ENCODE peak calls at places on chromosomes 5 and 9, in six cellular contexts. O, J, S, N, U and I are unnamed samples.
A peak's percentile ranks its signal among the peaks of the same experiment; 100 is the strongest.

GRCh38 chr9:127634021-127634420 is 21.9 kb downstream of the STXBP1 start:
- DNase-seq in O (no peak), J (no peak), S (no peak), N (no peak), U (no peak), I (no peak)

GRCh38 chr9:134738869-134739659 is 97.5 kb downstream of the COL5A1 start:
- DNase-seq in O (peak; percentile 58), J (peak; percentile 73), S (peak; percentile 45), N (no peak), U (no peak), I (no peak)

GRCh38 chr9:16825971-16826370 is 44.5 kb downstream of the BNC2 start:
- DNase-seq in O (peak; percentile 20), J (no peak), S (no peak), N (no peak), U (no peak), I (no peak)

GRCh38 chr5:130116972-130117371 is 212.7 kb downstream of the CHSY3 start:
- DNase-seq in O (peak; percentile 20), J (no peak), S (no peak), N (no peak), U (no peak), I (no peak)

GRCh38 chr5:91311168-91311696 is 71.9 kb downstream of the ARRDC3 start:
- DNase-seq in O (no peak), J (no peak), S (no peak), N (no peak), U (no peak), I (no peak)

GRCh38 chr5:13698882-13699281 is 245.6 kb downstream of the DNAH5 start:
- DNase-seq in O (no peak), J (no peak), S (no peak), N (no peak), U (no peak), I (no peak)

GRCh38 chr5:146877178-146877681 is 1.3 kb downstream of the PPP2R2B start:
- DNase-seq in O (no peak), J (no peak), S (no peak), N (no peak), U (peak; percentile 50), I (no peak)

GRCh38 chr5:100841358-100842076 is 61.6 kb downstream of the ST8SIA4 start:
- DNase-seq in O (peak; percentile 89), J (no peak), S (peak; percentile 25), N (no peak), U (no peak), I (no peak)

GRCh38 chr9:134916161-134916665 is 1.5 kb downstream of the FCN1 start:
- DNase-seq in O (no peak), J (no peak), S (no peak), N (no peak), U (no peak), I (no peak)

GRCh38 chr5:135578685-135579341 is at the start of gene CXCL14:
- DNase-seq in O (no peak), J (peak; percentile 71), S (no peak), N (no peak), U (no peak), I (peak; percentile 36)

GRCh38 chr9:68500457-68501158 is 40.1 kb downstream of the TMEM252 start:
- DNase-seq in O (peak; percentile 90), J (no peak), S (peak; percentile 80), N (no peak), U (no peak), I (no peak)

GRCh38 chr9:76298497-76299144 is 95.6 kb downstream of the RFK start:
- DNase-seq in O (no peak), J (no peak), S (peak; percentile 24), N (no peak), U (no peak), I (no peak)

GRCh38 chr9:16029056-16029615 is 476.3 kb downstream of the CCDC171 start:
- DNase-seq in O (peak; percentile 57), J (no peak), S (no peak), N (no peak), U (no peak), I (no peak)

GRCh38 chr5:176739461-176740051 is 70.8 kb upstream of the UNC5A start:
- DNase-seq in O (no peak), J (no peak), S (no peak), N (no peak), U (no peak), I (no peak)

GRCh38 chr5:17354265-17354664 is 136.8 kb downstream of the BASP1 start:
- DNase-seq in O (no peak), J (no peak), S (no peak), N (no peak), U (no peak), I (no peak)

GRCh38 chr9:110897899-110898298 is 140.4 kb downstream of the LPAR1 start:
- DNase-seq in O (no peak), J (no peak), S (no peak), N (no peak), U (no peak), I (no peak)

GRCh38 chr9:127184641-127185040 is 62.2 kb upstream of the ANGPTL2 start:
- DNase-seq in O (no peak), J (peak; percentile 40), S (no peak), N (no peak), U (no peak), I (no peak)

GRCh38 chr5:52786937-52787599 is 648 bp upstream of the ITGA1 start:
- DNase-seq in O (no peak), J (peak; percentile 43), S (peak; percentile 37), N (no peak), U (peak; percentile 46), I (peak; percentile 12)

GRCh38 chr5:94992325-94992724 is 292.6 kb downstream of the MCTP1 start:
- DNase-seq in O (no peak), J (no peak), S (no peak), N (no peak), U (no peak), I (no peak)

GRCh38 chr5:1380910-1381309 is 36.0 kb upstream of the CLPTM1L start:
- DNase-seq in O (no peak), J (no peak), S (no peak), N (no peak), U (no peak), I (no peak)

GRCh38 chr9:114072181-114073140 is 5.6 kb downstream of the AMBP start:
- DNase-seq in O (no peak), J (peak; percentile 83), S (no peak), N (peak; percentile 27), U (no peak), I (no peak)

GRCh38 chr5:117881426-117882230 is 1106.7 kb downstream of the DTWD2 start:
- DNase-seq in O (no peak), J (no peak), S (no peak), N (no peak), U (no peak), I (no peak)

GRCh38 chr9:120845255-120845654 is 2.5 kb upstream of the PSMD5 start:
- DNase-seq in O (no peak), J (no peak), S (no peak), N (no peak), U (no peak), I (no peak)

GRCh38 chr5:19547640-19548039 is 440.4 kb downstream of the CDH18 start:
- DNase-seq in O (peak; percentile 34), J (no peak), S (no peak), N (no peak), U (no peak), I (no peak)

GRCh38 chr5:141604318-141604717 is 14.5 kb downstream of the DIAPH1 start:
- DNase-seq in O (peak; percentile 90), J (peak; percentile 62), S (peak; percentile 92), N (peak; percentile 57), U (no peak), I (peak; percentile 73)
- H3K27ac ChIP-seq in O (peak overlapping the region; percentile 58), J (peak overlapping the region; percentile 64), S (peak overlapping the region; percentile 31), N (peak overlapping the region; percentile 85), U (no peak overlapping the region), I (peak overlapping the region; percentile 81)

GRCh38 chr9:89380437-89381307 is 62.4 kb downstream of the SECISBP2 start:
- DNase-seq in O (no peak), J (no peak), S (no peak), N (no peak), U (no peak), I (no peak)
- H3K27ac ChIP-seq in O (no peak overlapping the region), J (no peak overlapping the region), S (no peak overlapping the region), N (no peak overlapping the region), U (no peak overlapping the region), I (no peak overlapping the region)

DNA sequence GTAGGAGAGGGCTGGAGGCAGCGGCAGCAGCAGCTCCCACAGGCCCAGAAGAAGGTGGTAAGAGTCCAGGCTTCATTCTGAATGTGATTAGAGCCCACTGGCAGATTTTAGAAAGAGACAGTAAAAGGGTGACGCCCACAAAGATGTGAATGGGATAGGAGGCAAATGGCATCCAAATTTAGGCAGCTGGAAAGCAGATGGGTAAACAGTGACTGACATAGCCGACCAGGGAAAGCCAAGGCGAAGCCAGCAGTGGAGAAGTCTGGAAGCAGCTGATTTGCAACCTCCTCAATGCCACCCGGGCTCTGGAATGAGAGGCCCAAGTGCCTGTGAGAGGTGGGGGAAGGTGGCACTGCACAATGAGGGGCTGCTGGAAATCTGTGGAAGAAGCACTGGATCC is 103.3 kb downstream of the C5orf15 start:
- DNase-seq in O (no peak), J (no peak), S (no peak), N (no peak), U (no peak), I (no peak)
- H3K27ac ChIP-seq in O (no peak overlapping the region), J (no peak overlapping the region), S (no peak overlapping the region), N (no peak overlapping the region), U (no peak overlapping the region), I (no peak overlapping the region)

GRCh38 chr5:75513841-75514240 is 2.1 kb downstream of the POLK start:
- DNase-seq in O (no peak), J (no peak), S (no peak), N (no peak), U (no peak), I (no peak)
- H3K27ac ChIP-seq in O (no peak overlapping the region), J (no peak overlapping the region), S (no peak overlapping the region), N (no peak overlapping the region), U (no peak overlapping the region), I (no peak overlapping the region)

GRCh38 chr5:24073097-24073496 is 565.7 kb downstream of the PRDM9 start:
- DNase-seq in O (peak; percentile 93), J (no peak), S (no peak), N (no peak), U (no peak), I (no peak)
- H3K27ac ChIP-seq in O (peak overlapping the region; percentile 86), J (no peak overlapping the region), S (no peak overlapping the region), N (no peak overlapping the region), U (no peak overlapping the region), I (no peak overlapping the region)

DNA sequence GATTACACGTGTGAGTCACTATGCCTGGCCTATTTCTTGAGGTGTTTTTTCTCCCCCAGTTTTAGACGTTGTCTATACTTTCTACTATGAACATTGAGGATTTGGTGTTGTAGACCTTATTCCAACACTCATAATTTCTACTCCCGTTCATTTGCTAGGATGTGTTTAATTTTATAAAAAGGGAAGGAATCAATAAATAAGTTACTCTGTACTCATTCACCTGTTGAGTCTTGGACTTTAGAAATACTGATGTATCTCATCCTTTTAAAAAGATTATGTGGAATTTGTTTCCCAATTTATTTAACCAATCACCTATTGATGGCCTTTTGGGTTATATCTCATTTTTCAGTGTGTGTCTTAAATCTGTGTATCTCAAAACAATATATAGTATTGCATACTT is 3.2 kb downstream of the CDK7 start:
- DNase-seq in O (no peak), J (no peak), S (no peak), N (no peak), U (no peak), I (no peak)
- H3K27ac ChIP-seq in O (peak overlapping the region; percentile 62), J (no peak overlapping the region), S (peak overlapping the region; percentile 77), N (no peak overlapping the region), U (no peak overlapping the region), I (peak overlapping the region; percentile 81)